ENCODE peak calls at places on chromosome 19, in four cellular contexts. One of them, this sample, is unnamed.

GRCh38 chr19:7292950-7293794 is 1.0 kb downstream of the INSR start:
- DNase-seq in skeletal muscle cell: no peak
- DNase-seq in PC-9: no peak
- DNase-seq in AG04450: no peak
- DNase-seq in this sample: no peak

GRCh38 chr19:44776402-44777096 is 1.1 kb upstream of the CBLC start:
- DNase-seq in skeletal muscle cell: no peak
- DNase-seq in PC-9: peak
- DNase-seq in AG04450: no peak
- DNase-seq in this sample: no peak

GRCh38 chr19:35209646-35210045 is 18.9 kb downstream of the FAM187B start:
- DNase-seq in skeletal muscle cell: no peak
- DNase-seq in PC-9: no peak
- DNase-seq in AG04450: no peak
- DNase-seq in this sample: no peak

GRCh38 chr19:533485-534058 is 2.0 kb downstream of the CDC34 start:
- DNase-seq in skeletal muscle cell: no peak
- DNase-seq in PC-9: no peak
- DNase-seq in AG04450: no peak
- DNase-seq in this sample: no peak

GRCh38 chr19:46979103-46979769 is 40.4 kb upstream of the NPAS1 start:
- DNase-seq in PC-9: no peak
- DNase-seq in skeletal muscle cell: no peak
- DNase-seq in AG04450: no peak
- DNase-seq in this sample: no peak

GRCh38 chr19:15149704-15150103 is 42.5 kb downstream of the SYDE1 start:
- DNase-seq in AG04450: no peak
- DNase-seq in PC-9: no peak
- DNase-seq in skeletal muscle cell: no peak
- DNase-seq in this sample: no peak

GRCh38 chr19:52248256-52248655 is 21.1 kb upstream of the ZNF766 start:
- DNase-seq in AG04450: no peak
- DNase-seq in skeletal muscle cell: no peak
- DNase-seq in PC-9: peak
- DNase-seq in this sample: peak

GRCh38 chr19:44212250-44212864 is at the start of gene ZNF227:
- DNase-seq in PC-9: peak
- DNase-seq in skeletal muscle cell: peak
- DNase-seq in AG04450: peak
- DNase-seq in this sample: peak

GRCh38 chr19:35347171-35347929 is at the start of gene FFAR1:
- DNase-seq in AG04450: no peak
- DNase-seq in skeletal muscle cell: no peak
- DNase-seq in PC-9: no peak
- DNase-seq in this sample: no peak

GRCh38 chr19:5192568-5192967 is 148.0 kb downstream of the PTPRS start:
- DNase-seq in AG04450: no peak
- DNase-seq in skeletal muscle cell: no peak
- DNase-seq in PC-9: no peak
- DNase-seq in this sample: no peak

GRCh38 chr19:58033741-58034475 is at the start of gene ZSCAN1:
- DNase-seq in PC-9: no peak
- DNase-seq in skeletal muscle cell: peak
- DNase-seq in AG04450: no peak
- DNase-seq in this sample: peak

GRCh38 chr19:46741447-46741846 is 4.4 kb upstream of the FKRP start:
- DNase-seq in skeletal muscle cell: no peak
- DNase-seq in PC-9: no peak
- DNase-seq in AG04450: no peak
- DNase-seq in this sample: no peak

GRCh38 chr19:15869109-15869555 is 28.7 kb downstream of the CYP4F2 start:
- DNase-seq in PC-9: peak
- DNase-seq in AG04450: no peak
- DNase-seq in skeletal muscle cell: no peak
- DNase-seq in this sample: peak

GRCh38 chr19:4916292-4917082 is 7.2 kb downstream of the UHRF1 start:
- DNase-seq in AG04450: no peak
- DNase-seq in PC-9: no peak
- DNase-seq in skeletal muscle cell: no peak
- DNase-seq in this sample: no peak

GRCh38 chr19:12778905-12779161 is 3.5 kb upstream of the HOOK2 start:
- DNase-seq in PC-9: no peak
- DNase-seq in skeletal muscle cell: no peak
- DNase-seq in AG04450: no peak
- DNase-seq in this sample: no peak

GRCh38 chr19:16022681-16023557 is 53.4 kb upstream of the TPM4 start:
- DNase-seq in PC-9: no peak
- DNase-seq in skeletal muscle cell: no peak
- DNase-seq in AG04450: no peak
- DNase-seq in this sample: no peak

GRCh38 chr19:42269518-42270345 is 680 bp downstream of the CIC start:
- DNase-seq in AG04450: no peak
- DNase-seq in skeletal muscle cell: no peak
- DNase-seq in PC-9: no peak
- DNase-seq in this sample: no peak

GRCh38 chr19:41740415-41741243 is 14.7 kb upstream of the CEACAM6 start:
- DNase-seq in PC-9: no peak
- DNase-seq in skeletal muscle cell: no peak
- DNase-seq in AG04450: no peak
- DNase-seq in this sample: no peak

GRCh38 chr19:48718711-48719231 is 754 bp downstream of the MAMSTR start:
- DNase-seq in AG04450: no peak
- DNase-seq in skeletal muscle cell: no peak
- DNase-seq in PC-9: no peak
- DNase-seq in this sample: no peak

GRCh38 chr19:52945652-52946321 is 16.9 kb downstream of the ZNF816 start:
- DNase-seq in PC-9: no peak
- DNase-seq in skeletal muscle cell: no peak
- DNase-seq in AG04450: no peak
- DNase-seq in this sample: no peak

GRCh38 chr19:53824134-53824611 is at the start of gene NLRP12:
- DNase-seq in PC-9: no peak
- DNase-seq in skeletal muscle cell: no peak
- DNase-seq in AG04450: no peak
- DNase-seq in this sample: no peak

GRCh38 chr19:44904426-44904994 is 1.1 kb upstream of the APOE start:
- DNase-seq in AG04450: no peak
- DNase-seq in skeletal muscle cell: no peak
- DNase-seq in PC-9: no peak
- DNase-seq in this sample: no peak

GRCh38 chr19:36605839-36606478 is 846 bp downstream of the ZNF382 start:
- DNase-seq in AG04450: no peak
- DNase-seq in skeletal muscle cell: no peak
- DNase-seq in PC-9: no peak
- DNase-seq in this sample: no peak

GRCh38 chr19:17026706-17027427 is at the start of gene CPAMD8:
- DNase-seq in skeletal muscle cell: no peak
- DNase-seq in PC-9: peak
- DNase-seq in AG04450: no peak
- DNase-seq in this sample: no peak

GRCh38 chr19:30317403-30317802 is 54.8 kb upstream of the ZNF536 start:
- DNase-seq in AG04450: no peak
- DNase-seq in skeletal muscle cell: no peak
- DNase-seq in PC-9: no peak
- DNase-seq in this sample: no peak

GRCh38 chr19:45423589-45424190 is at the start of gene ERCC1:
- DNase-seq in AG04450: peak
- DNase-seq in skeletal muscle cell: peak
- DNase-seq in PC-9: peak
- DNase-seq in this sample: peak

GRCh38 chr19:53308339-53308811 is 25.2 kb upstream of the ZNF845 start:
- DNase-seq in skeletal muscle cell: no peak
- DNase-seq in PC-9: peak
- DNase-seq in AG04450: no peak
- DNase-seq in this sample: peak

GRCh38 chr19:53870485-53870844 is 2.8 kb downstream of the MYADM start:
- DNase-seq in skeletal muscle cell: no peak
- DNase-seq in PC-9: no peak
- DNase-seq in AG04450: no peak
- DNase-seq in this sample: no peak

GRCh38 chr19:49691243-49692101 is 556 bp downstream of the CPT1C start:
- DNase-seq in AG04450: no peak
- DNase-seq in PC-9: no peak
- DNase-seq in skeletal muscle cell: no peak
- DNase-seq in this sample: peak

GRCh38 chr19:6571167-6571566 is 19.8 kb downstream of the CD70 start:
- DNase-seq in PC-9: no peak
- DNase-seq in AG04450: no peak
- DNase-seq in skeletal muscle cell: no peak
- DNase-seq in this sample: no peak

GRCh38 chr19:11377237-11377636 is 2.8 kb downstream of the SWSAP1 start:
- DNase-seq in PC-9: peak
- DNase-seq in skeletal muscle cell: peak
- DNase-seq in AG04450: peak
- DNase-seq in this sample: peak

DNA sequence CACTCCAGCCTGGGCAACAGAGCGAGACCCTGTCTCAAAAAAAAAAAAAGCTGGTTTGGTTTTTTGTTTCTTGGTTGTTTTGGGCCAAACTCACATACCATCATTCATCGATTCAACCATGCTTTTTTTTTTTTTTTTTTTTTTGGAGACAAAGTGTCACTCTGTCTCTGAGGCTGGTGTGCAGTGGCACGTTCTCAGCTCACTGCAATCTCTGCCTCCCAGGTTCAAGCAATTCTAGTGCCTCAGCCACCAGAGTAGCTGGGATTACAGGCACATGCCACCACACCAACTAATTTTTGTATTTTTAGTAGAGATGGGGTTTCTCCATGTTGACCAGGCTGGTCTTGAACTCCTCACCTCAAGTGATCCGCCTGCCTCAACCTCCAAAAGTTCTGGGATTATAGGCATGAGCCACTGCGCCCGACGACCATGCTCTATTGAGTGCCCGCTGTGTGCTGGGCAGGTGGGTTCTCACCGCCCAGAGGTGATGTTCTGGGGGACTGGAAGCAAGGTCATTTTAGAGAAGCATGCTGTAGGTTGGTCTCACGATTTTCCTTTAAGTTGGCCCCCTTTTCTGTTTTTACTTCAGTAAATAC is 8.1 kb upstream of the JUND start:
- DNase-seq in AG04450: no peak
- DNase-seq in skeletal muscle cell: no peak
- DNase-seq in PC-9: no peak
- DNase-seq in this sample: no peak
- H3K4me3 ChIP-seq in AG04450: no peak
- H3K4me3 ChIP-seq in skeletal muscle cell: no peak
- H3K4me3 ChIP-seq in PC-9: no peak
- H3K4me3 ChIP-seq in this sample: no peak

DNA sequence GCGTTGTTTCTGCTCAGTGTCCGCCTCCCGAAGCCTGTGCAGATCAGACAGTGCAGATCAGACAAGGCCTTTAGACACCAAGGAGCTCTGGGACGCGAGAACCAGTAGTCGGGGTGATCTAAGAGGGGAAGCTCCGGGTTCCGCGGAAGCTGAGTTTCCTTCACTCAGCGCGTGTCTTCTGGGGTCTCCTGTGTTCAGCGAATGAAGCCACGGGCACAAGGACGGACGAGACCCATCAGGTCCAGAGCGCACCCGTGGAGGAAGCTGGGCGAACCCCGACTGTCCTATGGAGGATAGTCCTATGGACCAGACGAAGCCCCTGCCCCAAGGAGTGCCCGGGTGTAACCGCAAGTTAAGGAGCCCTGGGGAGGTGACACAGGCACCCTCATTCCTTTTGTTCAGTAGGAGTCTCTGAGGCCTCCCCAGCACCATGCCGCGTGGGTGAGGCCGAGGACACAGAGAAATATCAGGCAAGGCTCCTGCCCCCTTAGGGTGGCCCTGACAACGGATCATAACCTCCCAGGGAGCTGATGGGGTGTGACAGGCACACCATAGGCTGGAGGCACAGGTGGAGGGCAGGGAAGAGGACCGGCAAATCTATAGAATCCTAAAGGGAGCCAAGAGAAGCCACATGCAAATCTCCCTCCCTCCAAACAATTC is 614 bp upstream of the TMEM238 start:
- DNase-seq in skeletal muscle cell: no peak
- DNase-seq in AG04450: no peak
- DNase-seq in PC-9: peak
- DNase-seq in this sample: no peak
- H3K4me3 ChIP-seq in skeletal muscle cell: peak
- H3K4me3 ChIP-seq in AG04450: peak
- H3K4me3 ChIP-seq in PC-9: peak
- H3K4me3 ChIP-seq in this sample: peak

DNA sequence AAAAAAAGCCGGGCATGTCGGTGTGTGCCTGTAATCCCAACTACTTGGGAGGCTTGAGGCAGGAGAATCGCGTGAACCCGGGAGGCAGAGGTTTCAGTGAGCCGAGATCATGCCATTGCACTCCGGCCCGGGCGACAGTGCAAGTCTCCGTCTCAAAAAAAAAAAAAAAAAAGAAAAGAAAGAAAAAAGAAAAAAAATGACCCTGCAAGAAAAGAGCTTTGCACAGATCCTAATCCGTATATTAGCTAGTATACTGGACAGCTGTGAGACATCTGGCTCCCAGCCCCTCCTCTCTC is 1.0 kb upstream of the AKT2 start:
- DNase-seq in AG04450: no peak
- DNase-seq in skeletal muscle cell: no peak
- DNase-seq in PC-9: no peak
- DNase-seq in this sample: no peak
- H3K4me3 ChIP-seq in AG04450: peak
- H3K4me3 ChIP-seq in skeletal muscle cell: no peak
- H3K4me3 ChIP-seq in PC-9: no peak
- H3K4me3 ChIP-seq in this sample: no peak

DNA sequence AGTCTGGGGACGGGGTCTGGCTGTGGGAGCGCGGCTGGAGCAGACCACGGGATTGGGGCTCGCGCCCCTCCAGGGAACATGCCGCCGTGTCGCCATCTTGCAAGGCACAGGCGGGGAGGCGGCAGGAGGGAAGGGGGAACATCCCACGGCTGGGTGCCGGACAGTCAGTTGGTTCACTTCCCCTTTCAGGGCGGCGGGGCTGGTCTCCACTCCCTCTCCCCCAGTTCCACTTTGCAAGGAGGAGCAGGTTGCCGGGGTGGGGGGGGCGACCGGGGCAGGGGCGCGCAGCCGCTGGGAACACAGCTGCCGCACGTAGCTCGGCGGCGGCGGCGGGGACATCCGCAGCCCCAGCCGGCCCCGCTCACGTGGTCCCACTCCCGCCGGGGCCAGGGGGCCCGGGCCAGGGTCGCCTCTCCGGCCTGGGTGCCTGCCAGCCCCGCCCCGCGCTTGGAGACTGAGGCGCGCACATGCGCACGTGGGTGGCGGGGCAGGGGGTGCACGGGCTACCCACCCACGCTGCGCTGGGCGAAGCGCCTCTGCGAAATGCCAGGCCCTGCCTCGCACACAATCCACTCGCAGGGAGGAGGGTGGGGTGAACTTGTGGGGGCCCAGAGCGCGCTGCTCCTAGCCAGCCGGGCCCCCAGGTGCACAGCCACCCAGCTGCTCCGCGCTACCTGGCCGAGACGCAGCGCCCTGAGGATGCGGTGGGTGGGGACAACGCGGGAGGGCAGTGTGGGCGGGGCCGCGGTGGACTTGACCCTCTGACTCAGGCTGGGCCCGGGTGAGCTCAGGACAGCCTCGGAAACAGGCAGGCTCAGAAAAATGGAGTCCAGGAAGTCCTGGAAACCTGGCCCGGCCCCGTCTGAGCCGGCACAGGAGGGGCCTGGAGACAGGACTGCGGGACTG is 6.4 kb downstream of the KLF16 start:
- DNase-seq in skeletal muscle cell: no peak
- DNase-seq in AG04450: no peak
- DNase-seq in PC-9: peak
- DNase-seq in this sample: peak
- H3K4me3 ChIP-seq in skeletal muscle cell: peak
- H3K4me3 ChIP-seq in AG04450: peak
- H3K4me3 ChIP-seq in PC-9: no peak
- H3K4me3 ChIP-seq in this sample: peak

This sample was measured in fibroblast of mammary gland.